ENCODE peak calls at places on chromosome 21, in seven cellular contexts. C, I, X, J, S, O and G are unnamed samples.
A peak's percentile ranks its signal among the peaks of the same experiment; 100 is the strongest.

GRCh38 chr21:32350211-32350980 is 42.4 kb downstream of the URB1 start:
- DNase-seq in C (no peak), I (no peak), X (no peak), J (no peak), S (no peak), O (no peak), G (no peak)

GRCh38 chr21:45162809-45163208 is 88.4 kb downstream of the ADARB1 start:
- DNase-seq in C (no peak), I (no peak), X (no peak), J (no peak), S (no peak), O (no peak), G (no peak)

GRCh38 chr21:15063821-15064575 is 802 bp downstream of the NRIP1 start:
- DNase-seq in C (peak; percentile 64), I (no peak), X (no peak), J (peak; percentile 7), S (peak; percentile 47), O (peak; percentile 38), G (no peak)

GRCh38 chr21:43812139-43812821 is 22.9 kb downstream of the RRP1 start:
- DNase-seq in C (peak; percentile 29), I (no peak), X (peak; percentile 41), J (no peak), S (no peak), O (no peak), G (no peak)

GRCh38 chr21:39788383-39788782 is 43.4 kb downstream of the IGSF5 start:
- DNase-seq in C (peak; percentile 97), I (peak; percentile 24), X (peak; percentile 84), J (no peak), S (peak; percentile 65), O (peak; percentile 89), G (no peak)

GRCh38 chr21:42640486-42640885 is 12.9 kb upstream of the PDE9A start:
- DNase-seq in C (no peak), I (no peak), X (no peak), J (no peak), S (no peak), O (no peak), G (no peak)

GRCh38 chr21:38956791-38957571 is 151.3 kb downstream of the ETS2 start:
- DNase-seq in C (no peak), I (no peak), X (no peak), J (no peak), S (no peak), O (no peak), G (no peak)

GRCh38 chr21:44890338-44890931 is 16.9 kb upstream of the PTTG1IP start:
- DNase-seq in C (no peak), I (no peak), X (no peak), J (no peak), S (no peak), O (no peak), G (no peak)

GRCh38 chr21:46065215-46065992 is 32.5 kb upstream of the COL6A2 start:
- DNase-seq in C (no peak), I (no peak), X (no peak), J (no peak), S (no peak), O (peak; percentile 84), G (no peak)

GRCh38 chr21:46145159-46145839 is 10.1 kb downstream of the FTCD start:
- DNase-seq in C (no peak), I (no peak), X (no peak), J (no peak), S (no peak), O (no peak), G (no peak)

GRCh38 chr21:24045775-24046215 is 1561.5 kb downstream of the MRPL39 start:
- DNase-seq in C (no peak), I (peak; percentile 11), X (no peak), J (no peak), S (peak; percentile 100), O (peak; percentile 97), G (no peak)

GRCh38 chr21:36403713-36404112 is 18.5 kb downstream of the CHAF1B start:
- DNase-seq in C (no peak), I (no peak), X (no peak), J (no peak), S (no peak), O (no peak), G (no peak)

GRCh38 chr21:45950740-45951515 is 30.6 kb upstream of the COL6A1 start:
- DNase-seq in C (peak; percentile 69), I (no peak), X (peak; percentile 80), J (no peak), S (no peak), O (peak; percentile 37), G (no peak)